ENCODE peak calls at places on chromosomes 16 and 17, in ten cellular contexts. N is neural progenitor cell; S is stimulated activated CD4-positive, alpha-beta T cell treated with anti-CD3 and anti-CD28 coated beads, Interleukin-1b, Interleukin-23, amount 100 ng/mL, for 1 hour; H is HuH-7; L is HTR-8/SVneo; Q is T-helper 17 cell; M is activated CD4-positive, alpha-beta T cell treated with anti-CD3 and anti-CD28 coated beads, Interleukin-2, amount 10 ng/mL, durations not matched to agents 7 days and 5 days; I is NCI-H1048; R is NCI-H226; D is endothelial cell. U is an unnamed sample.

GRCh38 chr17:17774009-17774881 is 62.5 kb downstream of the SREBF1 start:
- DNase-seq in N (no peak), S (no peak), H (no peak), L (no peak), Q (no peak), M (no peak), I (no peak), R (peak), D (no peak), U (no peak)

GRCh38 chr17:68295086-68295485 is 3.8 kb downstream of the ARSG start:
- DNase-seq in N (no peak), S (no peak), H (no peak), L (no peak), Q (no peak), M (no peak), I (no peak), R (no peak), D (no peak), U (no peak)

GRCh38 chr17:29855686-29856085 is 74.3 kb downstream of the SSH2 start:
- DNase-seq in N (no peak), S (no peak), H (no peak), L (no peak), Q (no peak), M (no peak), I (no peak), R (peak), D (no peak), U (no peak)

GRCh38 chr17:80891096-80892018 is 100.3 kb upstream of the CHMP6 start:
- DNase-seq in N (no peak), S (peak), H (no peak), L (peak), Q (peak), M (peak), I (no peak), R (peak), D (no peak), U (no peak)

GRCh38 chr16:68200120-68200783 is 35.7 kb downstream of the ESRP2 start:
- DNase-seq in N (no peak), S (no peak), H (no peak), L (peak), Q (no peak), M (no peak), I (no peak), R (peak), D (no peak), U (no peak)

GRCh38 chr17:12953126-12953525 is 64.7 kb downstream of the ELAC2 start:
- DNase-seq in N (no peak), S (no peak), H (no peak), L (no peak), Q (no peak), M (no peak), I (no peak), R (no peak), D (no peak), U (no peak)

GRCh38 chr16:27387724-27388123 is 14.2 kb upstream of the IL21R start:
- DNase-seq in N (no peak), S (no peak), H (no peak), L (no peak), Q (no peak), M (no peak), I (no peak), R (no peak), D (no peak), U (no peak)

GRCh38 chr17:77498875-77499698 is 358.3 kb downstream of the SEC14L1 start:
- DNase-seq in N (no peak), S (no peak), H (no peak), L (no peak), Q (no peak), M (no peak), I (no peak), R (no peak), D (no peak), U (no peak)

GRCh38 chr16:24539850-24540484 is 601 bp downstream of the RBBP6 start:
- DNase-seq in N (peak), S (peak), H (peak), L (no peak), Q (peak), M (peak), I (no peak), R (peak), D (peak), U (no peak)

GRCh38 chr17:4136373-4136772 is 6.5 kb downstream of the ZZEF1 start:
- DNase-seq in N (no peak), S (no peak), H (no peak), L (no peak), Q (no peak), M (no peak), I (no peak), R (no peak), D (no peak), U (no peak)

GRCh38 chr16:917591-918061 is 53.2 kb downstream of the LMF1 start:
- DNase-seq in N (no peak), S (no peak), H (no peak), L (no peak), Q (no peak), M (no peak), I (no peak), R (no peak), D (no peak), U (no peak)

GRCh38 chr17:83002118-83002805 is 77.1 kb upstream of the METRNL start:
- DNase-seq in N (no peak), S (no peak), H (no peak), L (no peak), Q (no peak), M (no peak), I (no peak), R (no peak), D (no peak), U (no peak)

GRCh38 chr16:69444873-69445517 is 20.6 kb downstream of the CYB5B start:
- DNase-seq in N (no peak), S (no peak), H (no peak), L (no peak), Q (no peak), M (no peak), I (no peak), R (no peak), D (no peak), U (no peak)

GRCh38 chr16:67884684-67885083 is at the start of gene NRN1L:
- DNase-seq in N (peak), S (no peak), H (no peak), L (peak), Q (no peak), M (no peak), I (peak), R (peak), D (peak), U (peak)

GRCh38 chr16:73025111-73025505 is 22.8 kb downstream of the ZFHX3 start:
- DNase-seq in N (no peak), S (no peak), H (no peak), L (no peak), Q (no peak), M (no peak), I (no peak), R (no peak), D (no peak), U (no peak)

GRCh38 chr17:72632026-72632684 is 460.3 kb downstream of the SLC39A11 start:
- DNase-seq in N (no peak), S (no peak), H (peak), L (no peak), Q (no peak), M (no peak), I (no peak), R (no peak), D (no peak), U (no peak)

GRCh38 chr17:5630434-5630833 is 46.1 kb upstream of the NLRP1 start:
- DNase-seq in N (no peak), S (no peak), H (no peak), L (no peak), Q (no peak), M (no peak), I (no peak), R (no peak), D (no peak), U (no peak)

GRCh38 chr17:81735181-81736102 is 23.4 kb downstream of the SLC25A10 start:
- DNase-seq in N (no peak), S (no peak), H (peak), L (no peak), Q (no peak), M (no peak), I (no peak), R (peak), D (no peak), U (no peak)

GRCh38 chr17:16300554-16300953 is 52.7 kb downstream of the CENPV start:
- DNase-seq in N (no peak), S (no peak), H (no peak), L (no peak), Q (no peak), M (no peak), I (no peak), R (no peak), D (no peak), U (no peak)

GRCh38 chr17:1608676-1609075 is 20.0 kb downstream of the SLC43A2 start:
- DNase-seq in N (no peak), S (no peak), H (no peak), L (no peak), Q (no peak), M (no peak), I (no peak), R (no peak), D (no peak), U (no peak)

GRCh38 chr16:79767597-79768280 is 167.2 kb upstream of the MAF start:
- DNase-seq in N (peak), S (no peak), H (peak), L (no peak), Q (no peak), M (no peak), I (no peak), R (no peak), D (no peak), U (no peak)

GRCh38 chr17:2416010-2416734 is 15.3 kb upstream of the MNT start:
- DNase-seq in N (peak), S (peak), H (peak), L (peak), Q (peak), M (peak), I (peak), R (peak), D (peak), U (peak)

GRCh38 chr17:77364941-77365583 is 224.3 kb downstream of the SEC14L1 start:
- DNase-seq in N (no peak), S (no peak), H (no peak), L (no peak), Q (no peak), M (no peak), I (no peak), R (no peak), D (no peak), U (no peak)

GRCh38 chr17:46136820-46137219 is 56.4 kb downstream of the KANSL1 start:
- DNase-seq in N (no peak), S (no peak), H (no peak), L (no peak), Q (no peak), M (no peak), I (no peak), R (no peak), D (no peak), U (no peak)

GRCh38 chr16:16067127-16067526 is 117.7 kb downstream of the ABCC1 start:
- DNase-seq in N (no peak), S (no peak), H (no peak), L (no peak), Q (no peak), M (no peak), I (no peak), R (no peak), D (no peak), U (no peak)

GRCh38 chr17:47895254-47895855 is 681 bp upstream of the SP2 start:
- DNase-seq in N (no peak), S (no peak), H (no peak), L (no peak), Q (no peak), M (peak), I (no peak), R (no peak), D (no peak), U (no peak)

GRCh38 chr16:57042157-57043111 is 49.9 kb upstream of the CPNE2 start:
- DNase-seq in N (no peak), S (peak), H (no peak), L (no peak), Q (no peak), M (peak), I (no peak), R (no peak), D (no peak), U (no peak)

GRCh38 chr17:57902800-57903759 is 52.1 kb downstream of the CUEDC1 start:
- DNase-seq in N (no peak), S (no peak), H (peak), L (peak), Q (no peak), M (peak), I (no peak), R (peak), D (no peak), U (no peak)

GRCh38 chr16:68792465-68793324 is 50.6 kb upstream of the TANGO6 start:
- DNase-seq in N (no peak), S (no peak), H (peak), L (peak), Q (no peak), M (no peak), I (no peak), R (peak), D (no peak), U (no peak)

GRCh38 chr16:75116081-75116910 is at the start of gene LDHD:
- DNase-seq in N (peak), S (no peak), H (peak), L (peak), Q (no peak), M (no peak), I (no peak), R (peak), D (no peak), U (peak)

GRCh38 chr17:73215414-73215813 is 22.6 kb downstream of the COG1 start:
- DNase-seq in N (no peak), S (no peak), H (no peak), L (no peak), Q (no peak), M (no peak), I (no peak), R (no peak), D (no peak), U (no peak)

GRCh38 chr17:34464812-34465211 is 101.8 kb upstream of the CCL1 start:
- DNase-seq in N (no peak), S (no peak), H (no peak), L (no peak), Q (no peak), M (no peak), I (no peak), R (no peak), D (no peak), U (no peak)

GRCh38 chr17:73722163-73722562 is 77.9 kb upstream of the SDK2 start:
- DNase-seq in N (no peak), S (peak), H (no peak), L (no peak), Q (peak), M (peak), I (no peak), R (no peak), D (no peak), U (no peak)

GRCh38 chr17:63568563-63568962 is 18.3 kb downstream of the DCAF7 start:
- DNase-seq in N (no peak), S (no peak), H (no peak), L (no peak), Q (no peak), M (no peak), I (no peak), R (no peak), D (no peak), U (no peak)